ENCODE peak calls at places on chromosomes 13 and 19, in six cellular contexts. X is colonic mucosa, F is B cell, Z is AG04450, I is PC-9, M is pancreas. O is an unnamed sample.
A peak's percentile ranks its signal among the peaks of the same experiment; 100 is the strongest.

GRCh38 chr19:33818426-33818825 is 21.8 kb downstream of the KCTD15 start:
- DNase-seq in X (no peak), F (no peak), Z (no peak), I (no peak), M (no peak), O (no peak)

GRCh38 chr13:51717786-51718398 is 86.1 kb downstream of the DHRS12 start:
- DNase-seq in X (no peak), F (no peak), Z (no peak), I (no peak), M (no peak), O (peak; percentile 5)

GRCh38 chr19:10887616-10888367 is 16.4 kb downstream of the CARM1 start:
- DNase-seq in X (no peak), F (no peak), Z (no peak), I (no peak), M (no peak), O (no peak)

GRCh38 chr19:42242071-42242511 is 311 bp downstream of the GSK3A start:
- DNase-seq in X (peak; percentile 38), F (no peak), Z (no peak), I (no peak), M (no peak), O (no peak)

GRCh38 chr13:24396821-24397220 is 87.4 kb downstream of the C1QTNF9 start:
- DNase-seq in X (no peak), F (no peak), Z (no peak), I (no peak), M (no peak), O (no peak)

GRCh38 chr13:73230714-73231113 is 171.9 kb downstream of the KLF5 start:
- DNase-seq in X (no peak), F (no peak), Z (no peak), I (no peak), M (no peak), O (no peak)

GRCh38 chr19:15998166-15998565 is 49.4 kb downstream of the OR10H4 start:
- DNase-seq in X (no peak), F (no peak), Z (no peak), I (no peak), M (no peak), O (no peak)

GRCh38 chr19:16073988-16074387 is 2.3 kb upstream of the TPM4 start:
- DNase-seq in X (no peak), F (no peak), Z (no peak), I (no peak), M (no peak), O (no peak)

GRCh38 chr13:68467160-68467559 is 1237.0 kb upstream of the PCDH9 start:
- DNase-seq in X (no peak), F (no peak), Z (no peak), I (no peak), M (no peak), O (no peak)

GRCh38 chr19:54096642-54097106 is 3.9 kb downstream of the OSCAR start:
- DNase-seq in X (no peak), F (peak; percentile 48), Z (no peak), I (no peak), M (no peak), O (peak; percentile 56)

GRCh38 chr13:78586706-78587105 is 16.6 kb downstream of the POU4F1 start:
- DNase-seq in X (no peak), F (no peak), Z (no peak), I (no peak), M (no peak), O (no peak)

GRCh38 chr19:1026189-1027019 is at the start of gene CNN2:
- DNase-seq in X (peak; percentile 87), F (peak; percentile 80), Z (no peak), I (peak; percentile 75), M (peak; percentile 84), O (peak; percentile 46)

GRCh38 chr19:756232-756631 is 5.3 kb downstream of the MISP start:
- DNase-seq in X (no peak), F (no peak), Z (no peak), I (no peak), M (no peak), O (peak; percentile 52)

GRCh38 chr19:10283786-10284540 is 2.8 kb upstream of the ICAM4 start:
- DNase-seq in X (no peak), F (no peak), Z (no peak), I (no peak), M (no peak), O (no peak)

GRCh38 chr19:51915324-51915867 is 10.6 kb upstream of the ZNF649 start:
- DNase-seq in X (no peak), F (no peak), Z (no peak), I (no peak), M (no peak), O (no peak)

GRCh38 chr19:4730740-4731171 is 7.1 kb upstream of the DPP9 start:
- DNase-seq in X (peak; percentile 55), F (peak; percentile 74), Z (no peak), I (peak; percentile 38), M (no peak), O (no peak)

GRCh38 chr19:18701250-18701608 is 17.7 kb downstream of the CRTC1 start:
- DNase-seq in X (no peak), F (no peak), Z (no peak), I (no peak), M (no peak), O (no peak)

GRCh38 chr13:72166102-72166660 is 299.2 kb upstream of the DACH1 start:
- DNase-seq in X (no peak), F (no peak), Z (no peak), I (no peak), M (no peak), O (no peak)

GRCh38 chr13:33109801-33110200 is 93.6 kb downstream of the KL start:
- DNase-seq in X (no peak), F (peak; percentile 13), Z (no peak), I (no peak), M (no peak), O (no peak)

GRCh38 chr13:39379118-39379517 is 223.9 kb downstream of the LHFPL6 start:
- DNase-seq in X (no peak), F (no peak), Z (no peak), I (no peak), M (no peak), O (no peak)

GRCh38 chr19:20863176-20863575 is 59.9 kb upstream of the ZNF85 start:
- DNase-seq in X (no peak), F (no peak), Z (no peak), I (no peak), M (peak; percentile 17), O (no peak)

GRCh38 chr13:103006706-103007426 is 59.4 kb downstream of the SLC10A2 start:
- DNase-seq in X (no peak), F (peak; percentile 33), Z (no peak), I (no peak), M (no peak), O (no peak)

GRCh38 chr19:49301165-49301865 is 23.7 kb downstream of the SLC6A16 start:
- DNase-seq in X (peak; percentile 80), F (peak; percentile 92), Z (no peak), I (peak; percentile 61), M (peak; percentile 70), O (peak; percentile 48)

GRCh38 chr19:2055871-2056809 is 5.1 kb upstream of the MKNK2 start:
- DNase-seq in X (peak; percentile 73), F (peak; percentile 53), Z (no peak), I (peak; percentile 35), M (peak; percentile 49), O (peak; percentile 43)

GRCh38 chr19:48133094-48133493 is 22.5 kb upstream of the PLA2G4C start:
- DNase-seq in X (no peak), F (no peak), Z (no peak), I (no peak), M (no peak), O (no peak)

DNA sequence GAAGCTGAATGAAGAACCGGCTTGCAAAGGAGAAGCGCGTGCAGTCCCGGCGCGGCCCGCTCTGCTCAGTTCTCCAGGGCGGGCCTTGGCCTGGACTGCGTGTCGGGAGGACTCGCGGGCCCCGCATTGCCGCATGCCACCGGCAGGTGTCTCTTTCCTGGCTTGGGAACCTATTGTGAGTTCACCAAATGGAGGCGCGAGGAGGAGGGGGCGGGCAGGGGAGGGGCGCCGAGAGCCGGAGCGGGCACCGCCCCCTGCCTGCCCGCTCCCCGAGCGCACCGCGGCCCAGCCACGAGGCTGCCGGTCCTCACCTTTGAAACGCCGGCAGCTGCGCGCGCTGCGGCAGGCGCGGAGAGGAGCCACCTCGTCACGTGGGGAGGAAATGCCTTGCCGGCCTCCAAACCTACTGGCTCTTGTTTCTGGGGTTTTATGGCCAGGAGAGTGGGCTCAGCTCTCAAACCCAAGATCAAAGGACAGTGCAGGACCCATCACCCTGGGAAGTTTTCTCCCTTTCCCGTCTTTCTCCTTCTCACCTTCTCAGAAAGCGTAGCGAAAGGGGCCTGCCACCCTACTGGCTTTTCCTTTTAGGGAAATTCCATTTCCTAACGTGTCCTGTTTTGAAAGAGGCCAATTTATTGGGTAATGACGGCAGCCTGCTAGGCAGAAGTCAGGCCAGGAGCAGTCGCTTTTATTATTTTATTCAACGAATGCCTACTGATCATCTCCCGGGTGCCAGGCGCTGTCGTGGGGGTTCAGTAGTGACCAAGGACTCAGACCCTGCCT is 13.8 kb upstream of the UBE2L5 start:
- DNase-seq in X (peak; percentile 97), F (peak; percentile 94), Z (peak; percentile 73), I (peak; percentile 79), M (peak; percentile 97), O (peak; percentile 31)
- TF ChIP-seq CTCF in X (peak; percentile 76), F (peak; percentile 72), Z (peak; percentile 64), I (peak; percentile 68), M (peak; percentile 74), O (peak; percentile 72)

GRCh38 chr13:108223850-108224503 is 5.8 kb downstream of the ABHD13 start:
- DNase-seq in X (no peak), F (no peak), Z (no peak), I (no peak), M (no peak), O (no peak)

GRCh38 chr13:108214511-108215383 is 589 bp downstream of the LIG4 start:
- DNase-seq in X (peak; percentile 19), F (peak; percentile 48), Z (no peak), I (no peak), M (peak; percentile 36), O (no peak)

GRCh38 chr13:108218044-108218974 is at the start of gene ABHD13:
- DNase-seq in X (peak; percentile 90), F (peak; percentile 94), Z (peak; percentile 70), I (peak; percentile 90), M (peak; percentile 93), O (peak; percentile 85)

GRCh38 chr13:108215428-108215827 is at the start of gene LIG4:
- DNase-seq in X (peak; percentile 89), F (peak; percentile 97), Z (peak; percentile 84), I (peak; percentile 81), M (peak; percentile 94), O (peak; percentile 88)

DNA sequence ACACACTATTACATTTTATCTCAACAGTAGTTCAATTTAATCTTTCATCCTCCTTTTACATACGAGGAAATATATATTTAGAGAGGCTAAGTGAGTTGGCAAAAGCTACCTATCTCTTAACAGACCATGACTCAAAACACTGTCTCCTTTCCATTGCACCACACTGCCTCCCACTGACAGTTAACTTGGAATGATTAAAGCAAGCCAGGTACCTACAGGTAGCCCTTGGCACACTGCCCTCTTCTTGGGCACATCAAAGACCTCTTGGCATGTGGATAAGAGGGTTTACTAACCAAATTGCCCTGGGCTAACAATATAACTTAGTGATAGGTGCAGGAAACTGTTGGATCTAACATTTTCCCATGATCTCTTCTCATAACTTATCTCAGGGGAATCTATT is 1.9 kb downstream of the ABHD13 start:
- DNase-seq in X (peak; percentile 74), F (no peak), Z (no peak), I (no peak), M (peak; percentile 46), O (no peak)
- TF ChIP-seq CTCF in X (no peak), F (no peak), Z (no peak), I (no peak), M (no peak), O (no peak)

GRCh38 chr13:19587635-19588300 is 26.4 kb upstream of the TPTE2 start:
- DNase-seq in X (no peak), F (peak; percentile 26), Z (no peak), I (no peak), M (no peak), O (peak; percentile 77)
- TF ChIP-seq CTCF in X (peak; percentile 56), F (no peak), Z (peak; percentile 54), I (peak; percentile 79), M (peak; percentile 29), O (peak; percentile 79)

GRCh38 chr19:50497030-50497420 is 14.0 kb downstream of the JOSD2 start:
- DNase-seq in X (no peak), F (no peak), Z (no peak), I (no peak), M (no peak), O (no peak)
- TF ChIP-seq CTCF in X (no peak), F (no peak), Z (no peak), I (no peak), M (no peak), O (no peak)